ENCODE peak calls at places on chromosomes 12 and 14, in six cellular contexts. D is progenitor cell of endocrine pancreas, E is left ventricle myocardium superior, T is EH, W is prostate gland, U is heart left ventricle. M is an unnamed sample.

GRCh38 chr14:102694530-102695171 is 82.6 kb upstream of the TRAF3 start:
- DNase-seq in D (peak), E (no peak), T (peak), W (peak), U (no peak), M (peak)

GRCh38 chr14:61461808-61462275 is 140.5 kb downstream of the PRKCH start:
- DNase-seq in D (peak), E (no peak), T (peak), W (peak), U (no peak), M (peak)

GRCh38 chr12:67077617-67078016 is 191.5 kb upstream of the CAND1 start:
- DNase-seq in D (no peak), E (no peak), T (no peak), W (no peak), U (no peak), M (peak)

GRCh38 chr14:58138065-58138718 is 13.8 kb downstream of the ARMH4 start:
- DNase-seq in D (no peak), E (no peak), T (no peak), W (no peak), U (no peak), M (no peak)

GRCh38 chr12:132218915-132219314 is 74.7 kb downstream of the NOC4L start:
- DNase-seq in D (no peak), E (peak), T (peak), W (no peak), U (peak), M (no peak)

GRCh38 chr14:65356327-65356836 is 56.1 kb upstream of the FUT8 start:
- DNase-seq in D (no peak), E (no peak), T (peak), W (no peak), U (no peak), M (peak)

GRCh38 chr14:61269321-61270083 is 11.6 kb downstream of the TMEM30B start:
- DNase-seq in D (peak), E (peak), T (peak), W (peak), U (peak), M (peak)

GRCh38 chr14:53570411-53571387 is 385.9 kb downstream of the BMP4 start:
- DNase-seq in D (no peak), E (no peak), T (no peak), W (no peak), U (no peak), M (no peak)

GRCh38 chr14:100733152-100733850 is 6.6 kb downstream of the DLK1 start:
- DNase-seq in D (no peak), E (no peak), T (no peak), W (no peak), U (no peak), M (no peak)

GRCh38 chr14:91396959-91397815 is 20.4 kb downstream of the CCDC88C start:
- DNase-seq in D (no peak), E (no peak), T (no peak), W (no peak), U (no peak), M (no peak)

GRCh38 chr12:74620932-74621331 is 83.3 kb downstream of the ATXN7L3B start:
- DNase-seq in D (no peak), E (no peak), T (no peak), W (no peak), U (no peak), M (peak)

GRCh38 chr14:32469388-32470160 is 140.5 kb downstream of the AKAP6 start:
- DNase-seq in D (no peak), E (no peak), T (peak), W (no peak), U (no peak), M (peak)

GRCh38 chr14:67999693-68000384 is 180.3 kb downstream of the RAD51B start:
- DNase-seq in D (no peak), E (no peak), T (peak), W (no peak), U (no peak), M (peak)

GRCh38 chr12:54028324-54029201 is at the start of gene HOXC6:
- DNase-seq in D (no peak), E (no peak), T (no peak), W (no peak), U (no peak), M (no peak)

GRCh38 chr12:124571556-124571955 is 4.1 kb upstream of the NCOR2 start:
- DNase-seq in D (no peak), E (no peak), T (no peak), W (no peak), U (no peak), M (no peak)

GRCh38 chr14:95858893-95859292 is 17.7 kb upstream of the TUNAR start:
- DNase-seq in D (no peak), E (no peak), T (no peak), W (no peak), U (no peak), M (no peak)

GRCh38 chr14:55116246-55117030 is 12.6 kb upstream of the LGALS3 start:
- DNase-seq in D (no peak), E (no peak), T (no peak), W (no peak), U (no peak), M (no peak)

GRCh38 chr12:78155546-78155945 is 324.9 kb downstream of the NAV3 start:
- DNase-seq in D (no peak), E (no peak), T (peak), W (no peak), U (no peak), M (peak)

GRCh38 chr12:93050026-93050747 is 121.1 kb upstream of the EEA1 start:
- DNase-seq in D (no peak), E (no peak), T (peak), W (no peak), U (no peak), M (peak)

M was measured in ELR.